ENCODE peak calls at places on chromosomes 16 and 17, in seven cellular contexts. G, D, H, L, E, O and M are unnamed samples.

GRCh38 chr16:57998484-57998883 is 2.0 kb downstream of the ZNF319 start:
- DNase-seq in G (peak; percentile 14), D (no peak), H (peak; percentile 62), L (no peak), E (peak; percentile 57), O (peak; percentile 62), M (peak; percentile 61)

GRCh38 chr17:68294196-68294555 is 2.9 kb downstream of the ARSG start:
- DNase-seq in G (no peak), D (no peak), H (no peak), L (no peak), E (no peak), O (no peak), M (no peak)

GRCh38 chr16:3249020-3249419 is 7.4 kb downstream of the MEFV start:
- DNase-seq in G (no peak), D (no peak), H (no peak), L (no peak), E (no peak), O (no peak), M (no peak)

GRCh38 chr16:84502075-84502474 is 2.4 kb downstream of the MEAK7 start:
- DNase-seq in G (no peak), D (no peak), H (no peak), L (no peak), E (no peak), O (no peak), M (no peak)

GRCh38 chr17:2982854-2983636 is 80.4 kb downstream of the OR1D5 start:
- DNase-seq in G (peak; percentile 96), D (no peak), H (no peak), L (no peak), E (peak; percentile 60), O (no peak), M (no peak)

GRCh38 chr16:2147981-2148671 is at the start of gene RAB26:
- DNase-seq in G (peak; percentile 44), D (peak; percentile 95), H (peak; percentile 90), L (no peak), E (peak; percentile 91), O (peak; percentile 54), M (peak; percentile 70)

GRCh38 chr17:6505425-6506142 is 50.8 kb downstream of the PITPNM3 start:
- DNase-seq in G (peak; percentile 17), D (no peak), H (no peak), L (no peak), E (no peak), O (no peak), M (no peak)

GRCh38 chr16:29198731-29199521 is 207.6 kb downstream of the NPIPB11 start:
- DNase-seq in G (no peak), D (no peak), H (peak; percentile 43), L (no peak), E (peak; percentile 7), O (no peak), M (no peak)

GRCh38 chr17:19747829-19748806 is at the start of gene ALDH3A1:
- DNase-seq in G (no peak), D (no peak), H (peak; percentile 43), L (no peak), E (peak; percentile 58), O (no peak), M (no peak)

GRCh38 chr16:83742076-83742475 is 65.7 kb upstream of the HSBP1 start:
- DNase-seq in G (no peak), D (no peak), H (no peak), L (no peak), E (no peak), O (no peak), M (no peak)

GRCh38 chr17:79789943-79790804 is 6.7 kb downstream of the CBX8 start:
- DNase-seq in G (no peak), D (no peak), H (peak; percentile 66), L (no peak), E (peak; percentile 50), O (no peak), M (no peak)

GRCh38 chr17:73841431-73842060 is 197.3 kb upstream of the SDK2 start:
- DNase-seq in G (peak; percentile 31), D (no peak), H (no peak), L (no peak), E (peak; percentile 14), O (no peak), M (no peak)

GRCh38 chr17:36675250-36675649 is 73.9 kb downstream of the MRM1 start:
- DNase-seq in G (no peak), D (no peak), H (no peak), L (no peak), E (peak; percentile 14), O (no peak), M (no peak)

GRCh38 chr16:54282202-54282922 is 4.2 kb downstream of the IRX3 start:
- DNase-seq in G (no peak), D (peak; percentile 58), H (no peak), L (no peak), E (peak; percentile 44), O (no peak), M (no peak)

GRCh38 chr17:48995332-48995870 is 1.8 kb upstream of the IGF2BP1 start:
- DNase-seq in G (peak; percentile 27), D (no peak), H (no peak), L (no peak), E (no peak), O (no peak), M (no peak)

GRCh38 chr17:45353047-45353446 is 36.2 kb upstream of the MAP3K14 start:
- DNase-seq in G (no peak), D (no peak), H (no peak), L (no peak), E (peak; percentile 5), O (no peak), M (no peak)

GRCh38 chr17:3828151-3828851 is 17.7 kb downstream of the NCBP3 start:
- DNase-seq in G (peak; percentile 84), D (no peak), H (no peak), L (no peak), E (no peak), O (no peak), M (no peak)

GRCh38 chr17:76492989-76493501 is 8.2 kb downstream of the RHBDF2 start:
- DNase-seq in G (peak; percentile 91), D (no peak), H (no peak), L (no peak), E (peak; percentile 79), O (peak; percentile 41), M (no peak)

GRCh38 chr17:9898812-9899211 is 6.3 kb downstream of the RCVRN start:
- DNase-seq in G (no peak), D (no peak), H (no peak), L (no peak), E (no peak), O (no peak), M (no peak)

GRCh38 chr17:49022391-49022941 is 25.3 kb downstream of the IGF2BP1 start:
- DNase-seq in G (no peak), D (no peak), H (no peak), L (no peak), E (no peak), O (no peak), M (no peak)

GRCh38 chr16:54370653-54371052 is 84.1 kb upstream of the IRX3 start:
- DNase-seq in G (no peak), D (no peak), H (no peak), L (no peak), E (no peak), O (no peak), M (no peak)

GRCh38 chr16:31253642-31254045 is 6.1 kb upstream of the ITGAM start:
- DNase-seq in G (no peak), D (no peak), H (no peak), L (no peak), E (peak; percentile 13), O (no peak), M (no peak)

GRCh38 chr16:84879569-84880487 is 60.0 kb downstream of the CRISPLD2 start:
- DNase-seq in G (no peak), D (no peak), H (no peak), L (no peak), E (no peak), O (no peak), M (no peak)

GRCh38 chr17:49031965-49032928 is 35.1 kb downstream of the IGF2BP1 start:
- DNase-seq in G (peak; percentile 85), D (peak; percentile 45), H (no peak), L (no peak), E (peak; percentile 50), O (peak; percentile 33), M (peak; percentile 41)

GRCh38 chr16:12146966-12147365 is 170.4 kb downstream of the SNX29 start:
- DNase-seq in G (no peak), D (no peak), H (no peak), L (no peak), E (no peak), O (no peak), M (no peak)

GRCh38 chr17:82297280-82297803 is 20.1 kb downstream of the CD7 start:
- DNase-seq in G (peak; percentile 93), D (peak; percentile 73), H (peak; percentile 86), L (peak; percentile 69), E (peak; percentile 93), O (peak; percentile 91), M (no peak)
- H3K4me1 ChIP-seq in G (peaks cover 17% of the 10 kb centered on the region), D (peaks cover 63% of the 10 kb centered on the region), H (peaks cover 37% of the 10 kb centered on the region), L (peaks cover 58% of the 10 kb centered on the region), E (peaks cover 56% of the 10 kb centered on the region), O (peaks cover 60% of the 10 kb centered on the region), M (peaks cover 56% of the 10 kb centered on the region)

DNA sequence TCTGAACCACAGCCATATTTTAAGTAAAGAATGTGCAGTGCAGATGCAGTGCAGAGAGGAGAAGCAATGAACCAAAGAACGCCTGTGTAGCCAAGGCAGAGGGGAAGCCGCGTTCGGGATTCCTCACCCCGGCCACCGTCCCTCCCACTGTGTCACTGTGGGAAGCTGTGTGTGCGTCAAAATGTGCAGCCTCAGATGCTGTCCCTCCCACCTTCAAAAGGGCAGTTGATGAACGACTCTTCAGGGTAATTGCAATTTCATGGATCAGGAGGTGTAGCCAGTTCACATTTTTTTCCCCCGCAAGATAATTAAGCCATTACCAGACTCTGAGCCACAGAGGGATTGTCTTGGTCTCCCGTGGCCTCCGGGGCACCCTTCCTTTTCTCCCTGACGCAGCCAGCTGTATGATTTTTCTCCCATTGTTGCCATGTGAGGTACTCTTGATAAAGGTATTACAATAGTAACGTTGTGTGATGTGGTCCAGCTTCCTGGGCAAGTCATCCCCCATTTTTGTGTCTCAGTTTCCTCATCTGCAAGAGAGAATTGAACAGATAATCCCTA is 190.0 kb downstream of the FOXL1 start:
- DNase-seq in G (no peak), D (no peak), H (peak; percentile 19), L (no peak), E (no peak), O (no peak), M (no peak)
- H3K4me1 ChIP-seq in G (peaks cover 3% of the 10 kb centered on the region), D (no peaks in the 10 kb centered on the region), H (no peaks in the 10 kb centered on the region), L (no peaks in the 10 kb centered on the region), E (no peaks in the 10 kb centered on the region), O (no peaks in the 10 kb centered on the region), M (no peaks in the 10 kb centered on the region)

GRCh38 chr17:83085526-83086196 is 6.3 kb downstream of the METRNL start:
- DNase-seq in G (no peak), D (no peak), H (no peak), L (no peak), E (no peak), O (no peak), M (no peak)
- H3K4me1 ChIP-seq in G (peaks cover 24% of the 10 kb centered on the region), D (peaks cover 55% of the 10 kb centered on the region), H (peaks cover 11% of the 10 kb centered on the region), L (peaks cover 77% of the 10 kb centered on the region), E (peaks cover 68% of the 10 kb centered on the region), O (peaks cover 46% of the 10 kb centered on the region), M (no peaks in the 10 kb centered on the region)

DNA sequence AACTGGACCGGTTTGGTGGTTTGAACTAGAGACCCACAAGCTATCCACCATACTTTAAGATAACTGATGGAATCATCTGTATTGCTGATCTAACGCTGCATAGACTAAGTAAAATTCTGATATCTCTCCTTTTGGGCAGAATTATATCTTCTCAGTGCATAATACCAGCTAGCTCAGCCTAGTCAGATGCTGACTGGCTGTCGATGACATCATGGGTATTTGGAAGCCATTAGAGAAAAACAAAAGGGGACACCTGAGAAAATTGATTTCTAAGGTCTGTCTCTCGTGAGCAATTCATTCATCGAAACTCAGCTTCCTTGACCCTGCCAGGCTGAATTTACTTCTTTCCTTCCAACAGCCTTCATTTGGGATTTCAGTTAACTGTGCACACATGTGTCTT is 263.0 kb upstream of the CCL2 start:
- DNase-seq in G (no peak), D (no peak), H (no peak), L (no peak), E (no peak), O (no peak), M (no peak)
- H3K4me1 ChIP-seq in G (no peaks in the 10 kb centered on the region), D (no peaks in the 10 kb centered on the region), H (no peaks in the 10 kb centered on the region), L (peaks cover 10% of the 10 kb centered on the region), E (peaks cover 5% of the 10 kb centered on the region), O (no peaks in the 10 kb centered on the region), M (no peaks in the 10 kb centered on the region)